ENCODE peak calls at places on chromosomes 12 and 14, in four cellular contexts. U is PC-3, Y is body of pancreas, H is endodermal cell. Q is an unnamed sample.

GRCh38 chr14:51167587-51168219 is 72.3 kb upstream of the TMX1 start:
- DNase-seq in U (peak; percentile 17), H (no peak), Y (no peak), Q (no peak)

GRCh38 chr12:64672925-64673409 is 62.7 kb downstream of the RASSF3 start:
- DNase-seq in Y (peak; percentile 84), H (no peak), U (peak; percentile 42), Q (peak; percentile 93)

GRCh38 chr12:49537709-49538601 is 875 bp upstream of the KCNH3 start:
- DNase-seq in U (peak; percentile 15), Y (peak; percentile 36), H (peak; percentile 89), Q (peak; percentile 42)

GRCh38 chr12:104890463-104891096 is 67.5 kb downstream of the SLC41A2 start:
- DNase-seq in U (no peak), H (no peak), Y (no peak), Q (no peak)

GRCh38 chr12:18261273-18261672 is at the start of gene PIK3C2G:
- DNase-seq in H (no peak), Y (no peak), U (peak; percentile 83), Q (no peak)

GRCh38 chr14:29709490-29709889 is 218.2 kb downstream of the PRKD1 start:
- DNase-seq in U (no peak), Y (no peak), H (no peak), Q (peak; percentile 30)

GRCh38 chr12:14664434-14665023 is 31.9 kb downstream of the GUCY2C start:
- DNase-seq in Y (peak; percentile 53), H (no peak), U (peak; percentile 66), Q (peak; percentile 65)

GRCh38 chr14:44149597-44149996 is 357.5 kb downstream of the FSCB start:
- DNase-seq in H (peak; percentile 92), Y (no peak), U (peak; percentile 66), Q (peak; percentile 72)

GRCh38 chr12:25052191-25053020 is 103.5 kb upstream of the BCAT1 start:
- DNase-seq in H (peak; percentile 49), U (no peak), Y (peak; percentile 32), Q (no peak)

GRCh38 chr12:59115526-59115925 is 195.2 kb upstream of the LRIG3 start:
- DNase-seq in U (no peak), H (no peak), Y (no peak), Q (no peak)

GRCh38 chr12:109934026-109934425 is 34.0 kb downstream of the TCHP start:
- DNase-seq in U (peak; percentile 38), H (no peak), Y (peak; percentile 64), Q (no peak)

GRCh38 chr12:53476769-53477209 is 22.5 kb downstream of the MAP3K12 start:
- DNase-seq in U (peak; percentile 48), Y (no peak), H (peak; percentile 70), Q (peak; percentile 77)

GRCh38 chr14:20345366-20345765 is 1.9 kb downstream of the PARP2 start:
- DNase-seq in H (no peak), U (no peak), Y (no peak), Q (no peak)

GRCh38 chr12:111268738-111269572 is 99.9 kb downstream of the PHETA1 start:
- DNase-seq in Y (no peak), H (peak; percentile 85), U (peak; percentile 23), Q (peak; percentile 28)

GRCh38 chr12:22700126-22700525 is 75.2 kb downstream of the ETNK1 start:
- DNase-seq in U (no peak), Y (no peak), H (no peak), Q (no peak)

GRCh38 chr12:87274594-87275245 is 754.5 kb downstream of the C12orf50 start:
- DNase-seq in H (no peak), Y (no peak), U (peak; percentile 50), Q (peak; percentile 57)

GRCh38 chr14:92649934-92650545 is 98.4 kb downstream of the LGMN start:
- DNase-seq in H (no peak), U (peak; percentile 72), Y (peak; percentile 25), Q (no peak)

GRCh38 chr12:52074656-52075408 is 4.7 kb upstream of the SMIM41 start:
- DNase-seq in U (no peak), H (no peak), Y (no peak), Q (no peak)

GRCh38 chr12:76030378-76031080 is 1.0 kb downstream of the PHLDA1 start:
- DNase-seq in H (no peak), U (no peak), Y (peak; percentile 56), Q (peak; percentile 25)
- H3K4me1 ChIP-seq in H (peaks cover 4% of the 10 kb centered on the region), U (peaks cover 44% of the 10 kb centered on the region), Y (peaks cover 34% of the 10 kb centered on the region), Q (peaks cover 9% of the 10 kb centered on the region)

DNA sequence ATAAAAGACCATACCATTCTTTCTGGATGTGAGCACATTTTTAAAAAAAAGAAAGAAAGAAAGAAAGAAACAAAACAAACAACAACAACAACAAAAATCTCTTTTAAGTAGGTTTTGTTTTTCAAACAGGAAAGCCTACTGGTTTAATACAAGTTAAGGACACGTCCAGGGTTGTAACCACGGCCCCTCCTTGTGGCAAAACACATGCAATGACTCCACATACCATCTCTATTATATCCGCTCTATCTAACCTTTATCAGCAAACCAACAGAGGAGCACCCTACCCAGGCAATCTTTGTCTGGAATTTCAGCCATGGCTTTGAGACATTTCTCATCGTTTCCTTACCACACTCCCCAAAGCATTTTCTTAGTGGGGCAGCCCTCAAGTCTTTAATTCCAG is 360.5 kb upstream of the TMPO start:
- DNase-seq in U (peak; percentile 33), H (peak; percentile 84), Y (peak; percentile 12), Q (peak; percentile 77)
- TF ChIP-seq CTCF in U (peak; percentile 41), H (peak; percentile 85), Y (peak; percentile 20), Q (peak; percentile 74)

DNA sequence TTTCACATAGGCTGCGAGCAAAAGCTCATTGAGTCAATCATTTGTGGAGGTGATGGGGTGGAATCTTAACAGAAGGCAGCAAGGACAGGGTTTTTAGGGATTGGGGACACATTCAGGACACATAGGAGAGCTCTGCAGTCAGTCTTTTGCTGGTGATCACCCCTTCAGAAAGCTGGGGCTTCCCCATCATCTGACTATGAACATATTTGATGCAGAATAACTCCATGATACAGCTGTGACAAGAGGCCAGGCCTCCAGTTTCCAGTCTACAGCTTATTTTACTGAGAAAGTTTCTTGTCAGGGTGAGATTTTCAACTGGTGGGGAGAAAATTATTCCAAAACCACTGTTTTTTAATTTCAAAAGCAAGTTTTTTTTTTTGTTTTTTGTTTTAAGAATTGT is 134.2 kb downstream of the TMEM30B start:
- DNase-seq in Y (no peak), U (no peak), H (no peak), Q (no peak)
- H3K4me1 ChIP-seq in Y (no peaks in the 10 kb centered on the region), U (peaks cover 21% of the 10 kb centered on the region), H (no peaks in the 10 kb centered on the region), Q (peaks cover 40% of the 10 kb centered on the region)

DNA sequence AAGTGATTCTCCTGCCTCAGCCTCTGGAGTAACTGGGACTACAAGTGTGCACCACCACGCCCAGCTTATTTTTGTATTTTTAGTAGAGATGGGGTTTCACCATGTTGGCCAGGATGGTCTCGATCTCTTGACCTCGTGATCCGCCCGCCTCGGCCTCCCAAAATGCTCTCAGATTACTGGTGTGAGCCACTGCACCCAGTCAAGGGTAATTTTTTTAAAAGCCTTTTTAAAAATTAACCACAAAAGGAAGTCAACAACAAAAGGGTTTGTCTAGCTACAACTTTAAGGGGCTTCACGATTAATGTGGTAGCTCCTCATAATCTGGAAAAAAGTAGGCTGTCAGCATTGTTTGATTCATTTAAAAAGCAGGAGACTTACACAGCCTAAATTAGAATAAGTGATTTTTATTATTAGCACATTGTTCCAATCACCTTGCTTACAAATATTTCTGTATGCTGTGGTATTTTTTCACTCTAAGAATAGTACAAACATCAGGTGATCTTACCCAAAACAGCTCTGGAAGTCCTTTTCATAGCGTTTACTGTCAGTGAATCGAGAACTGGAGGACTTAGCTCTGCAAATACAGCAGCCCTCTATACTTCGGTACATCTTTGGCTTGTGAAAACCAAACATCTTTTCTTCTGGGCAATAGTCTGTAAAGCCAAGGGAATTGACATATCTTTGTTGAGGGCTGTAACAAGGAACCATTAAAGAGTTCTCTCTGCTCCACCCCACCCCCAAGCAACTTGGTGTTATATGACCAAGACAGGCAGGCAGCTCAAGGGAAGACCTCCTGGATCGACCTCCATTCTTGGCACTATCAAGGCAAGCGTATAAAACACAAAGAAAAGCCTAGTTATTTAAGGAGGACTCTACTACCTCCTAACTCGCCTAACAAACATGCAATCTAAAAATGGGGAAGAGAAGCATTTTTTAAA is 28.1 kb downstream of the SINHCAF start:
- DNase-seq in H (no peak), Y (no peak), U (no peak), Q (no peak)
- TF ChIP-seq CTCF in H (no peak), Y (no peak), U (no peak), Q (no peak)